ENCODE peak calls at places on chromosomes 11 and 22, in six cellular contexts. Y, W, O, K, H and G are unnamed samples.

GRCh38 chr11:25566298-25567200 is 765.4 kb upstream of the ANO3 start:
- DNase-seq in Y (no peak), W (peak; percentile 64), O (peak; percentile 38), K (peak; percentile 5), H (peak; percentile 60), G (no peak)

GRCh38 chr11:72969894-72970335 is 155.7 kb downstream of the ATG16L2 start:
- DNase-seq in Y (no peak), W (no peak), O (no peak), K (peak; percentile 51), H (peak; percentile 82), G (no peak)

GRCh38 chr11:10494636-10495463 is 39.8 kb downstream of the AMPD3 start:
- DNase-seq in Y (no peak), W (peak; percentile 29), O (no peak), K (no peak), H (no peak), G (no peak)

GRCh38 chr11:123519055-123519796 is 89.2 kb downstream of the GRAMD1B start:
- DNase-seq in Y (no peak), W (no peak), O (no peak), K (no peak), H (no peak), G (no peak)

GRCh38 chr11:117333921-117334320 is 6.3 kb downstream of the CEP164 start:
- DNase-seq in Y (no peak), W (no peak), O (no peak), K (no peak), H (no peak), G (no peak)

GRCh38 chr11:1458340-1459218 is 28.0 kb downstream of the MOB2 start:
- DNase-seq in Y (peak; percentile 39), W (peak; percentile 96), O (peak; percentile 90), K (no peak), H (peak; percentile 80), G (no peak)

GRCh38 chr11:72655014-72655413 is 19.2 kb downstream of the PDE2A start:
- DNase-seq in Y (no peak), W (no peak), O (no peak), K (no peak), H (no peak), G (no peak)

GRCh38 chr11:10181811-10182210 is 112.2 kb downstream of the SBF2 start:
- DNase-seq in Y (no peak), W (no peak), O (no peak), K (no peak), H (peak; percentile 75), G (no peak)

GRCh38 chr11:27875480-27876208 is 175.4 kb upstream of the BDNF start:
- DNase-seq in Y (no peak), W (no peak), O (no peak), K (no peak), H (no peak), G (no peak)

GRCh38 chr22:50621948-50622722 is 5.8 kb downstream of the ARSA start:
- DNase-seq in Y (no peak), W (no peak), O (no peak), K (no peak), H (no peak), G (peak; percentile 36)

GRCh38 chr11:104154296-104154695 is 9.7 kb downstream of the PDGFD start:
- DNase-seq in Y (no peak), W (no peak), O (no peak), K (no peak), H (no peak), G (no peak)

GRCh38 chr22:35467788-35468187 is 67.8 kb downstream of the MCM5 start:
- DNase-seq in Y (no peak), W (peak; percentile 93), O (peak; percentile 90), K (no peak), H (peak; percentile 70), G (no peak)

GRCh38 chr22:30868663-30869385 is 99.8 kb downstream of the MORC2 start:
- DNase-seq in Y (no peak), W (peak; percentile 25), O (peak; percentile 32), K (no peak), H (peak; percentile 35), G (no peak)

GRCh38 chr11:72924568-72925190 is 110.5 kb downstream of the ATG16L2 start:
- DNase-seq in Y (no peak), W (no peak), O (no peak), K (peak; percentile 17), H (peak; percentile 79), G (no peak)

GRCh38 chr11:118610220-118610772 is 2.9 kb downstream of the PHLDB1 start:
- DNase-seq in Y (no peak), W (peak; percentile 70), O (peak; percentile 73), K (no peak), H (no peak), G (no peak)

GRCh38 chr11:93840981-93841380 is 9.4 kb downstream of the VSTM5 start:
- DNase-seq in Y (no peak), W (no peak), O (no peak), K (no peak), H (no peak), G (no peak)

GRCh38 chr11:28146123-28146751 is 38.0 kb downstream of the METTL15 start:
- DNase-seq in Y (no peak), W (no peak), O (no peak), K (peak; percentile 14), H (peak; percentile 87), G (no peak)

GRCh38 chr11:35005156-35005780 is 88.8 kb downstream of the PDHX start:
- DNase-seq in Y (no peak), W (no peak), O (no peak), K (no peak), H (no peak), G (no peak)

GRCh38 chr11:72789493-72790131 is 4.2 kb downstream of the STARD10 start:
- DNase-seq in Y (no peak), W (no peak), O (peak; percentile 65), K (no peak), H (peak; percentile 14), G (no peak)

GRCh38 chr11:67312187-67313021 is 9.1 kb downstream of the SSH3 start:
- DNase-seq in Y (no peak), W (no peak), O (peak; percentile 33), K (peak; percentile 82), H (no peak), G (no peak)

GRCh38 chr11:22340803-22341581 is 2.8 kb downstream of the SLC17A6 start:
- DNase-seq in Y (no peak), W (no peak), O (no peak), K (no peak), H (no peak), G (no peak)

GRCh38 chr11:114322934-114323333 is 26.7 kb downstream of the NNMT start:
- DNase-seq in Y (no peak), W (no peak), O (no peak), K (no peak), H (no peak), G (no peak)

GRCh38 chr11:120832609-120833221 is 191.2 kb upstream of the TBCEL start:
- DNase-seq in Y (no peak), W (no peak), O (no peak), K (no peak), H (no peak), G (no peak)

GRCh38 chr22:28333106-28333505 is 346.5 kb downstream of the TTC28 start:
- DNase-seq in Y (no peak), W (no peak), O (no peak), K (no peak), H (no peak), G (no peak)

GRCh38 chr11:35115688-35116030 is 23.3 kb upstream of the CD44 start:
- DNase-seq in Y (peak; percentile 10), W (no peak), O (no peak), K (no peak), H (no peak), G (no peak)

GRCh38 chr22:32106930-32107329 is 52.2 kb downstream of the C22orf42 start:
- DNase-seq in Y (no peak), W (no peak), O (no peak), K (no peak), H (peak; percentile 3), G (no peak)

GRCh38 chr11:9263840-9264380 is 1.2 kb downstream of the DENND5A start:
- DNase-seq in Y (no peak), W (no peak), O (no peak), K (peak; percentile 50), H (peak; percentile 48), G (no peak)

GRCh38 chr11:130562549-130562948 is 114.1 kb downstream of the ADAMTS15 start:
- DNase-seq in Y (no peak), W (no peak), O (no peak), K (no peak), H (no peak), G (no peak)

GRCh38 chr11:130560000-130560852 is 111.8 kb downstream of the ADAMTS15 start:
- DNase-seq in Y (no peak), W (no peak), O (no peak), K (no peak), H (no peak), G (no peak)

GRCh38 chr11:130561441-130561881 is 113.0 kb downstream of the ADAMTS15 start:
- DNase-seq in Y (no peak), W (no peak), O (no peak), K (no peak), H (peak; percentile 36), G (no peak)
- H3K27ac ChIP-seq in Y (no peak overlapping the region), W (no peak overlapping the region), O (peak overlapping the region; percentile 37), K (no peak overlapping the region), H (no peak overlapping the region), G (no peak overlapping the region)

GRCh38 chr11:128739589-128739988 is 45.7 kb downstream of the FLI1 start:
- DNase-seq in Y (no peak), W (no peak), O (peak; percentile 28), K (no peak), H (no peak), G (no peak)
- H3K27ac ChIP-seq in Y (no peak overlapping the region), W (no peak overlapping the region), O (no peak overlapping the region), K (peak overlapping the region; percentile 30), H (no peak overlapping the region), G (peak overlapping the region; percentile 37)

GRCh38 chr11:17672469-17672868 is 46.9 kb upstream of the MYOD1 start:
- DNase-seq in Y (no peak), W (no peak), O (no peak), K (no peak), H (no peak), G (no peak)

GRCh38 chr11:17668166-17668565 is 51.2 kb upstream of the MYOD1 start:
- DNase-seq in Y (peak; percentile 35), W (no peak), O (no peak), K (no peak), H (no peak), G (no peak)

DNA sequence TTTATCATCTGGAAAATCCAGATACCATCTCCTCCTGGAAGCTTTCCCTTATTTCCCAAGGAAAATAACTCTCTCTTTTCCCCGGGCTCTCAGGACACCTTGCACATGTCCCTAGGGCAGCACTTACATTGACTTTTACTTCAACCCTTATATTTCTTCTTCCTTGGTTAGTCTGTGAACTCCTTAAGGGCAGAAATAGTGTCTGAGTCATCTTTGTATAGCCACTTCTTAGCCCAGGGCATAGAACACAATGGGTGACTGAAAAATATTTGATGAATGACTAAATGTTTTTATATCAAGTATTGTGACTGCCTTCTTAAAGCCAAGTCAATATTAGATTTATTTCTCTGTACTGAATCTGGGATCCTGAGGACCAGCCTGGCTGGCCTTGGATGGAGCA is 45.4 kb upstream of the MYOD1 start:
- DNase-seq in Y (no peak), W (no peak), O (no peak), K (no peak), H (no peak), G (no peak)
- H3K27ac ChIP-seq in Y (no peak overlapping the region), W (no peak overlapping the region), O (no peak overlapping the region), K (no peak overlapping the region), H (no peak overlapping the region), G (no peak overlapping the region)

DNA sequence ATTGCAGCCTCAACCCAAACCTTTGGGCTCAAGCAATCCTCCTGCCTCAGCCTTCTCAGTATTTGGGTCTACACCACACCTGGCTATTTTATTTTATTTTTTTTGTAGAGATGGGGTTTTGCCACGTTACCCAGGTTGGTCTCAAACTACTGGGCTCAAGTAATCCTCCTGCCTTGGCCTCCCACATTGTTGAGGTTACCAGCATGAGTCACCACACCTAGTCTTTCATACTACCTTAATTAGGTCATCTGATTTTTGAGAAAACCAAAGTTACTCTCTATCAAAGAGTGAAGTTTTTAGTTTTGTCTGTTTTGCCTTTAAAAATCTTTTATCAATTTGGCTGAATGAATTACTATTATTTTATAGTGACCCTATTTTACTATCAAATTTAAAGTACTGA is 335.6 kb upstream of the LRRC4C start:
- DNase-seq in Y (no peak), W (no peak), O (no peak), K (no peak), H (no peak), G (no peak)
- H3K27ac ChIP-seq in Y (no peak overlapping the region), W (no peak overlapping the region), O (no peak overlapping the region), K (no peak overlapping the region), H (no peak overlapping the region), G (no peak overlapping the region)